ENCODE peak calls at places on chromosomes 4 and X, in ten cellular contexts. Z is heart left ventricle, C is astrocyte, I is tibial nerve, D is pancreas, R is endothelial cell of umbilical vein, O is upper lobe of right lung, U is kidney, J is transverse colon, E is left lung. X is an unnamed sample. For H3K36me3, the result is how much of the 10 kb centered on the place peaks cover.

GRCh38 chrX:65871671-65872311 is 168.1 kb downstream of the VSIG4 start:
- DNase-seq in Z (peak), C (no peak), I (no peak), D (no peak), R (no peak), O (no peak), U (no peak), J (peak), E (peak), X (no peak)

GRCh38 chr4:53532521-53532920 is 58.8 kb downstream of the LNX1 start:
- DNase-seq in Z (no peak), C (peak), I (no peak), D (no peak), R (no peak), O (no peak), U (no peak), J (no peak), E (no peak), X (no peak)

GRCh38 chr4:90000995-90001394 is 106.3 kb downstream of the MMRN1 start:
- DNase-seq in Z (no peak), C (no peak), I (no peak), D (no peak), R (no peak), O (no peak), U (no peak), J (no peak), E (no peak), X (no peak)

GRCh38 chr4:101218894-101219293 is 128.4 kb downstream of the PPP3CA start:
- DNase-seq in Z (no peak), C (no peak), I (no peak), D (no peak), R (no peak), O (no peak), U (no peak), J (no peak), E (no peak), X (no peak)

GRCh38 chr4:139913398-139913990 is 240.5 kb downstream of the MAML3 start:
- DNase-seq in Z (no peak), C (peak), I (no peak), D (peak), R (peak), O (no peak), U (no peak), J (no peak), E (no peak), X (no peak)

GRCh38 chr4:23945521-23946017 is 55.7 kb upstream of the PPARGC1A start:
- DNase-seq in Z (no peak), C (peak), I (peak), D (no peak), R (no peak), O (no peak), U (peak), J (peak), E (peak), X (peak)

GRCh38 chr4:31692407-31692940 is 972.3 kb downstream of the PCDH7 start:
- DNase-seq in Z (no peak), C (no peak), I (no peak), D (no peak), R (peak), O (no peak), U (no peak), J (no peak), E (no peak), X (no peak)

GRCh38 chr4:24071612-24072372 is 181.9 kb upstream of the PPARGC1A start:
- DNase-seq in Z (no peak), C (no peak), I (no peak), D (no peak), R (no peak), O (no peak), U (no peak), J (no peak), E (no peak), X (no peak)

GRCh38 chrX:131841496-131842410 is 181.3 kb upstream of the STK26 start:
- DNase-seq in Z (no peak), C (peak), I (no peak), D (no peak), R (peak), O (no peak), U (no peak), J (peak), E (no peak), X (no peak)

GRCh38 chrX:2697306-2697705 is 6.2 kb downstream of the CD99 start:
- DNase-seq in Z (no peak), C (no peak), I (no peak), D (no peak), R (no peak), O (no peak), U (no peak), J (no peak), E (no peak), X (no peak)
- H3K27ac ChIP-seq in Z (peak), C (peak), I (no peak), D (no peak), R (peak), O (peak), U (no peak), J (peak), E (peak), X (no peak)

GRCh38 chr4:42296196-42296595 is 101.1 kb upstream of the SHISA3 start:
- DNase-seq in Z (no peak), C (no peak), I (no peak), D (no peak), R (no peak), O (no peak), U (no peak), J (no peak), E (no peak), X (no peak)
- TF ChIP-seq CTCF in Z (no peak), C (no peak), I (no peak), D (no peak), R (no peak), O (no peak), U (no peak), J (no peak), E (no peak), X (no peak)

GRCh38 chr4:6868386-6868785 is 41.2 kb upstream of the TBC1D14 start:
- DNase-seq in Z (no peak), C (no peak), I (no peak), D (no peak), R (no peak), O (no peak), U (no peak), J (no peak), E (no peak), X (no peak)
- H3K36me3 ChIP-seq in Z (under half), C (under half), I (under half), D (under half), R (under half), O (half or more), U (under half), J (under half), E (half or more), X (half or more)

DNA sequence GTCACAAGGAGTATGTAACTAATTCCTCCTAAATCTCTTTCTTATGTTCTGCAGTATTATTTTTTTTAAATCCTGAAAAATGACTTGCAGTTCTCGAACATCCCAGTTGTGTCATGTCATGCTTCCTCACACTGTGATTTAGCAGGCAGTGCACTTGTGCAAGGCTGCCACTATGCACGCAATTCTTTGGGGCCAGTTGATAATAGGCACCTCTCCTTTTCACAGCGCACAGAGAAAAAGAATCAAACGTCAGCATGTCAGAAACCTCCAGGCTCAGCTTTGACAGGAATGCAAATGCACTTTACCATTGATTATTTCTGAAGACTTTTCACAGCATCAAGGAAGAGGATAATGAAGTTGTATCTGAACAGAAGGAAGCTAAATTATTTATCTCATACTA is 62.9 kb downstream of the FGF13 start:
- DNase-seq in Z (no peak), C (no peak), I (no peak), D (no peak), R (no peak), O (no peak), U (no peak), J (no peak), E (no peak), X (no peak)
- H3K27ac ChIP-seq in Z (no peak), C (no peak), I (no peak), D (no peak), R (no peak), O (no peak), U (no peak), J (no peak), E (no peak), X (no peak)

GRCh38 chr4:163553146-163553545 is 58.7 kb downstream of the TMA16 start:
- DNase-seq in Z (no peak), C (no peak), I (no peak), D (no peak), R (no peak), O (no peak), U (no peak), J (no peak), E (no peak), X (no peak)
- TF ChIP-seq CTCF in Z (no peak), C (no peak), I (no peak), D (no peak), R (no peak), O (no peak), U (no peak), J (no peak), E (no peak), X (no peak)

DNA sequence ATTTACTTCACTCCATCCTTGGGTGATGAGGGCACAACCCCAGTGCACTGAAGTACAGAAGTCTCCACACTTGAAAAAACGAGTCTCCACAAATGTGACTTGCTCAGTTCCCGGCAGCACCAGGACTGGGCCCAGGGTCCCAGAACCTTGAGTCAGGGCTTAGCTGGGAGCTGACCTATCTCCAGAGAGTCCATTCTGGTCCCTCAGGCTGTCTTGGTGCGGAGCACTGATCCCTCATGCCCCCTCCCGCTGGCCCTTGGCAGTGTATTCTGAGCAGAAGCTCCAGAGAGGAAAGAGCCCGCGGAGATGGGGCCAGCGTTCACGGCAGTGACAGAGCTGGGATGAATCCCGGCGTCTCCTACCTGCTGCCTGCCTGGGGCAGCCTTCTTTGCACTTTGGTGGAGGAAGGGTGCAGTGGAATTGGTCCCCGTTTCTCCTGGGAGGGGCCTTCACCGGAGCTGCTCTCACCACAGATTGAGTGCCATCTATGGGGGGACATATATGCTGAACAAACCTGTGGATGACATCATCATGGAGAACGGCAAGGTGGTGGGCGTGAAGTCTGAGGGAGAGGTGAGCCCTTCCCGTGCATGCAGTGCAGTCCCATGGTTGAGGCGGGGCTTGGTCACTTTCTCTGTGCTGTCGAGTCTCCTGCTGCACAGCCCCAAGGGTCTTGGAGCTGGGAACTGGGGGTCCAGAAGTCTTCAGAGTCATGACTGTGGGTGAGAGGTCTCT is 3.2 kb upstream of the FAM50A start:
- DNase-seq in Z (no peak), C (no peak), I (no peak), D (peak), R (no peak), O (no peak), U (peak), J (no peak), E (no peak), X (no peak)
- H3K36me3 ChIP-seq in Z (under half), C (under half), I (under half), D (under half), R (under half), O (under half), U (under half), J (under half), E (under half), X (under half)

X was measured in tibial artery.